ENCODE peak calls at places on chromosomes 6 and 20, in nine cellular contexts. F is GM23338, S is Panc1, M is fibroblast of lung, O is upper lobe of right lung, Z is psoas muscle, X is PC-3, Q is fibroblast of mammary gland, R is heart left ventricle. T is an unnamed sample.

GRCh38 chr6:131251593-131252204 is 116.4 kb downstream of the AKAP7 start:
- DNase-seq in Z (no peak), S (no peak), Q (no peak), R (no peak), X (no peak), F (no peak), M (no peak), O (no peak), T (no peak)

GRCh38 chr6:149234051-149234962 is 83.2 kb upstream of the TAB2 start:
- DNase-seq in S (no peak), F (no peak), M (peak), Q (peak), Z (no peak), R (no peak), O (no peak), X (peak), T (peak)

GRCh38 chr6:91534614-91535013 is 947.7 kb upstream of the MAP3K7 start:
- DNase-seq in F (peak), X (peak), R (no peak), M (no peak), Q (no peak), Z (no peak), O (no peak), S (no peak), T (no peak)

GRCh38 chr6:35810831-35811698 is 5.9 kb downstream of the LHFPL5 start:
- DNase-seq in X (peak), Z (no peak), S (peak), M (peak), Q (peak), F (no peak), R (no peak), O (peak), T (peak)

GRCh38 chr6:4883298-4883697 is 107.1 kb downstream of the CDYL start:
- DNase-seq in S (no peak), F (no peak), Z (no peak), X (no peak), R (no peak), Q (no peak), O (no peak), M (no peak), T (no peak)

GRCh38 chr6:25369450-25370086 is 90.4 kb downstream of the CARMIL1 start:
- DNase-seq in M (peak), S (no peak), F (peak), Q (peak), X (no peak), R (peak), O (no peak), Z (no peak), T (no peak)

GRCh38 chr20:36202891-36203338 is 33.4 kb upstream of the AAR2 start:
- DNase-seq in Q (peak), O (peak), M (peak), S (no peak), R (peak), F (peak), X (peak), Z (peak), T (peak)

GRCh38 chr20:44959082-44959895 is 908 bp downstream of the TOMM34 start:
- DNase-seq in S (no peak), X (peak), O (no peak), M (peak), F (peak), R (no peak), Q (peak), Z (no peak), T (peak)

GRCh38 chr6:109454483-109455160 is 950 bp downstream of the MICAL1 start:
- DNase-seq in O (peak), R (peak), X (no peak), S (no peak), F (peak), Z (no peak), M (peak), Q (no peak), T (peak)

GRCh38 chr20:58309607-58310290 is at the start of gene RAB22A:
- DNase-seq in M (peak), F (peak), R (peak), S (no peak), X (peak), Z (peak), Q (peak), O (peak), T (peak)

GRCh38 chr20:5606347-5606746 is 143.9 kb upstream of the SHLD1 start:
- DNase-seq in F (no peak), Z (no peak), M (no peak), Q (no peak), X (no peak), O (no peak), R (no peak), S (no peak), T (no peak)

GRCh38 chr6:141347906-141348492 is 784.7 kb upstream of the GJE1 start:
- DNase-seq in F (no peak), S (no peak), Z (no peak), R (no peak), X (no peak), Q (no peak), O (no peak), M (no peak), T (no peak)

GRCh38 chr20:31605902-31606677 is 1.0 kb downstream of the ID1 start:
- DNase-seq in F (peak), M (peak), S (no peak), R (peak), Z (peak), O (peak), Q (no peak), X (peak), T (peak)

GRCh38 chr20:1870792-1871550 is 24.2 kb upstream of the SIRPA start:
- DNase-seq in F (no peak), R (no peak), X (no peak), Z (no peak), M (no peak), Q (no peak), S (no peak), O (no peak), T (no peak)

GRCh38 chr6:135087803-135088202 is 33.2 kb upstream of the HBS1L start:
- DNase-seq in Z (no peak), X (no peak), R (no peak), M (no peak), F (no peak), Q (peak), O (no peak), S (no peak), T (peak)

GRCh38 chr20:61439251-61439650 is 187.2 kb downstream of the CDH4 start:
- DNase-seq in Q (no peak), F (no peak), R (no peak), M (no peak), O (no peak), Z (no peak), X (no peak), S (no peak), T (no peak)

GRCh38 chr20:53581444-53582311 is 12.0 kb downstream of the ZNF217 start:
- DNase-seq in F (no peak), S (no peak), O (peak), Z (no peak), Q (no peak), R (no peak), M (no peak), X (peak), T (no peak)

GRCh38 chr20:58277578-58278344 is 31.8 kb upstream of the RAB22A start:
- DNase-seq in O (no peak), R (no peak), Z (no peak), F (no peak), S (no peak), Q (no peak), M (no peak), X (no peak), T (no peak)

GRCh38 chr20:6006603-6006949 is 47.3 kb downstream of the LRRN4 start:
- DNase-seq in Z (no peak), F (no peak), S (no peak), R (no peak), O (no peak), Q (no peak), X (no peak), M (no peak), T (no peak)

GRCh38 chr6:139402935-139403386 is 28.5 kb upstream of the CITED2 start:
- DNase-seq in Q (peak), F (no peak), M (peak), Z (no peak), X (peak), R (no peak), O (no peak), S (no peak), T (peak)

GRCh38 chr20:54981181-54981580 is 505.8 kb downstream of the DOK5 start:
- DNase-seq in R (no peak), O (no peak), M (no peak), Q (no peak), S (no peak), X (no peak), F (no peak), Z (no peak), T (no peak)

GRCh38 chr6:12958052-12958706 is 241.6 kb downstream of the PHACTR1 start:
- DNase-seq in Q (no peak), R (no peak), F (peak), O (no peak), S (no peak), X (no peak), Z (no peak), M (no peak), T (peak)

DNA sequence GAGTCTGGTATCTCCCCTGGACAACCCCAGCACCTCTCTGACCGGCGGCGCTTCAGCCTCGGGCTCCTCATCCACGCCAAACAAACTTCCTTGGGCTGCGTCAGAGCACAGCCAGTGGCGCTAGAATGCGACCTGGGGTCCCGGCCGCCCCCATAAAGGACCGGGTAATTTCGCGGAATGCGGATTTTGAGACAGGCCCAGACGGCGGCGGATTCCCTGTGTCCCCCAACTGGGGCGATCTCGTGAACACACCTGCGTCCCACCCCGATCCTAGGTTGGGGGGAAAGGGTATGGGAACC is 1.6 kb downstream of the FOXP4 start:
- DNase-seq in Z (no peak), M (no peak), O (no peak), R (no peak), F (peak), Q (no peak), S (no peak), X (peak), T (no peak)
- H3K4me3 ChIP-seq in Z (peak), M (peak), O (peak), R (peak), F (peak), Q (peak), S (peak), X (peak), T (peak)

DNA sequence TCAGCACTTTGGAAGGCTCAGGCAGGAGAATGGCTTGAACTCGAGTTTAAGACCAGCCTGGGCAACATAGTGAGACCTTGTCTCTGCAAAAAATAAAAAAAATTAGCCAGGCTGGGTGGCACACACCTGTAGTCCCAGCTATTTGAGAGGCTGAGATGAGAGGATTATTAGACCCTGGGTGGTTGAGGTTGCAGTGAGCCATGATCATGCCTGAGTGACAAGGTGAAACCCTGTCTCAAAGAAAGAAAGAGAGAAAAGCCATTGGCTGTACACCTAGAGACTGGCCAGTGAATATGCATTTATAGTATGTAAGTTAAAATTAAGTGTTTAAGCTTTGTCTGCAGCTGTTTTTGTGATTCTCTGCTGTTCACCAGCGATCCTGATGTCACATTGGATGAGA is 6.1 kb downstream of the RBCK1 start:
- DNase-seq in X (no peak), Z (no peak), S (no peak), O (no peak), R (no peak), M (no peak), F (no peak), Q (no peak), T (no peak)
- TF ChIP-seq CTCF in X (no peak), Z (no peak), S (no peak), O (no peak), R (no peak), M (no peak), F (no peak), Q (no peak), T (no peak)

DNA sequence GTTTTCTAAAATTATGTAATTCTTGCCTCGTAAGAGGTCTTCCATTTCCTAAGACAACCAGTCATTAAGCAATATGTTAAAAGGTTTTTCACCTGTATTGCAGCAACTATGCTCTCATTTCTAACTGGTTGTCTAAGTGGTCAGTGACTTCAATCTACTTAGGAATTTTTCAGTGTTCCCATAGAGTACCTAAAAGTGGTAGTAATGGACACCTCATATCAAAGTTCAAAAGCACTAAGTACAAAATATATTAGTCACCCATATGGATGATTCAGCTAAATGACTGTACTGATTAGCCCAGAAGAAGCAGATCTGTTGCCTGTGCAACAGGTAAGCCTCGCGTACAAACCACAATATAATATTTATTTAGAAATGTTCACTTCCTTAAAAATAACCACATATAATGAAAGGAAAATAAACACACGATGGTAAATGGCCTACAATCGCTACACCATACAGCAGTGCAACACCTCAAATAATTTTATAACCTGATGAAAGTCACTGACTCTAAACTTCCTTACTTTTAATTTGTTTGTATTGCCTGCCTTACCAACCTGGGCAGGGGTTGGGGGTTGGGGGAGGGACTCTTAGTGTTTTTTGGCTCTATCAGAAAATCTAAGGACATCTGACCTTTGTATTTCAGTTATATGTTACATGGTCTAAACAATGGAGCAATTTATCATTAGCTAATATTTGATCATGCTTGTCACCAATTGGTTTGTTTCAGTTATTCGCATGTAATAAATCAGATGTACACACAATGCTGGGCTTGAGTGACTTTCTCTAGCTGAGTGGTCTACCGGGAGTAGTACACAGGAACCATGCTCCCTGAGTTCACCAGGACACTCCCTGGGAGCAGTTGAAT is 105.9 kb downstream of the HIVEP2 start:
- DNase-seq in F (no peak), Q (peak), S (no peak), M (no peak), O (no peak), X (peak), Z (no peak), R (no peak), T (peak)
- H3K4me3 ChIP-seq in F (no peak), Q (no peak), S (peak), M (no peak), O (no peak), X (peak), Z (no peak), R (no peak), T (no peak)

DNA sequence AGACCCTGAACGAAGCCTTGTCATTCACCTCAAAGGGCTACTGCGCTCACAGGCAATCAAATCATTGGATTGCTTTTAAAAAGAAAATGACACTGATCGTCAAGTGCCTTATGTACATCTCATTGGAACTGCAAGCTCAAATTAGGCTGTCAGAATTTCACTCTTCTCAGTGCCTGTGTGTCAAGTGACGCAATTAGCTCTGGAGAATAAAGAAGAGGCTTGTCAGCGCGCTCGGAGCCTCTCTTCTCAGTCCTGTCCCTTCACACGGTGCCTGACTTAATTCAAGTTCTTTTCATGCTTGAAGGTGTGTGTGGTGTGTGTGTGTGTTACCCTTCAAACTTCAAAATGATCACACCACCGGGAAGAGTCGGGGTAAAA is 77.1 kb downstream of the C6orf118 start:
- DNase-seq in O (no peak), R (no peak), S (no peak), X (no peak), M (no peak), F (no peak), Q (no peak), Z (no peak), T (no peak)
- TF ChIP-seq CTCF in O (no peak), R (no peak), S (no peak), X (no peak), M (no peak), F (no peak), Q (no peak), Z (no peak), T (no peak)

GRCh38 chr20:37915434-37915787 is 12.5 kb downstream of the VSTM2L start:
- DNase-seq in O (no peak), M (no peak), X (no peak), Z (no peak), R (no peak), S (no peak), F (peak), Q (no peak), T (no peak)
- H3K4me3 ChIP-seq in O (no peak), M (no peak), X (no peak), Z (peak), R (no peak), S (no peak), F (peak), Q (no peak), T (no peak)